ENCODE peak calls at places on chromosome 21, in six cellular contexts. P is CD8-positive, alpha-beta T cell; I is fibroblast of lung; K is epithelial cell of proximal tubule; C is osteoblast; V is right atrium auricular region. X is an unnamed sample.

GRCh38 chr21:37868896-37869295 is 47.4 kb downstream of the KCNJ6 start:
- DNase-seq in P (no peak), I (peak; percentile 48), K (no peak), C (peak; percentile 80), V (no peak), X (no peak)

GRCh38 chr21:27779604-27780003 is 812.7 kb upstream of the ADAMTS5 start:
- DNase-seq in P (no peak), I (no peak), K (no peak), C (no peak), V (no peak), X (no peak)

GRCh38 chr21:44414291-44415072 is 40.8 kb upstream of the LRRC3 start:
- DNase-seq in P (no peak), I (no peak), K (no peak), C (no peak), V (no peak), X (no peak)

GRCh38 chr21:35048706-35049617 is at the start of gene RUNX1:
- DNase-seq in P (peak; percentile 63), I (peak; percentile 96), K (no peak), C (peak; percentile 79), V (no peak), X (peak; percentile 95)

GRCh38 chr21:14096577-14096976 is 114.2 kb downstream of the LIPI start:
- DNase-seq in P (no peak), I (no peak), K (no peak), C (no peak), V (peak; percentile 23), X (no peak)

GRCh38 chr21:45463871-45464270 is 58.9 kb downstream of the COL18A1 start:
- DNase-seq in P (no peak), I (no peak), K (no peak), C (no peak), V (no peak), X (no peak)

GRCh38 chr21:33541105-33541711 is 709 bp downstream of the GART start:
- DNase-seq in P (no peak), I (peak; percentile 7), K (no peak), C (no peak), V (no peak), X (peak; percentile 59)

GRCh38 chr21:16418211-16418610 is 688.4 kb downstream of the USP25 start:
- DNase-seq in P (no peak), I (peak; percentile 66), K (no peak), C (peak; percentile 23), V (no peak), X (no peak)

DNA sequence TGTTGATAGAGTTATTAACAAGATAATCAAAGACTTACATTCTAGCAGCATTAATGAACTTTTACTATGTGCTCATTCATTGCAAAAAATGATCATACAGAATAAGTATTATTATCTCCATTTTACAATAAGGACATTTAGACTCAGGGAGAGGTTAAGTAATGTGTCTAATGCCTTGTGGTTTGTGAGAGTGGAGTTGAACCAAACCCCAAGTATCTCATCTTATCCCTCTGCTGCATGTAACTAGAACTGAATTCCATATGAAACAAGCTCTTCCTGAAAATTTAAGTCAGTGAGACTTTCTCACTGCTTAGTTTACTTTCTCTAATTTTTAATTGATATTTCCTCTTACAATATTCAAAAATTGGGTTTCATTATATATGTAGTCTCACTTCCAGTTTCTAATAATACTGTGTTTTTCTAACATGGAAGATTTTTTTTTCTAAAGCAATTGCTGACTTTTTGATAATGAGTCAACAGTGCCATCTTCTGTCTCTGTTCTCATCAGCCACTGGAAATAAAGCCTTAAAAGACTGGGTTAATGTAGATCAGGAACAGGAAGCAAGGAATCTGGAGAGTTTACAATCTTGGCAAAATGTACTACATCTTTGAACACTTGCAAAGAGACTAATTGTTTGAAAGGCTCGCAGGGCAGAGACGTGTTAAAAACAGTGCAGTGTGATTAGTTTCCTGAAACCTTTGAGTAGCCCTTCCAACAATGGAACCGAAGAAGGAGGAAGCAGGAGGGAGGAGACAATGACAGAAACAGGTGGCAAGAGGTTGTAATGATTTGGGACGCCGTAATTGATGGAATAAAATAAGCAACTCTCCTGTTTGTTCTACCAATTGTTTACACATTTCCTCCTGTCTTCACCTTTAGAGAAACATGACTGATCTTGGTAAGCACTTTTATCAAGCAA is 567.6 kb downstream of the MRPL39 start:
- DNase-seq in P (no peak), I (peak; percentile 42), K (peak; percentile 26), C (no peak), V (no peak), X (peak; percentile 73)
- H3K4me3 ChIP-seq in P (no peak overlapping the region), I (no peak overlapping the region), K (peak overlapping the region; percentile 47), C (no peak overlapping the region), V (no peak overlapping the region), X (peak overlapping the region; percentile 51)

GRCh38 chr21:23955130-23955873 is 1652.0 kb downstream of the MRPL39 start:
- DNase-seq in P (no peak), I (no peak), K (no peak), C (peak; percentile 8), V (no peak), X (no peak)

GRCh38 chr21:23950344-23950743 is 1656.9 kb downstream of the MRPL39 start:
- DNase-seq in P (no peak), I (no peak), K (no peak), C (no peak), V (no peak), X (no peak)

GRCh38 chr21:23949493-23949892 is 1657.8 kb downstream of the MRPL39 start:
- DNase-seq in P (no peak), I (no peak), K (no peak), C (peak; percentile 8), V (no peak), X (no peak)

GRCh38 chr21:23951251-23951650 is 1656.0 kb downstream of the MRPL39 start:
- DNase-seq in P (no peak), I (peak; percentile 59), K (no peak), C (no peak), V (no peak), X (no peak)

DNA sequence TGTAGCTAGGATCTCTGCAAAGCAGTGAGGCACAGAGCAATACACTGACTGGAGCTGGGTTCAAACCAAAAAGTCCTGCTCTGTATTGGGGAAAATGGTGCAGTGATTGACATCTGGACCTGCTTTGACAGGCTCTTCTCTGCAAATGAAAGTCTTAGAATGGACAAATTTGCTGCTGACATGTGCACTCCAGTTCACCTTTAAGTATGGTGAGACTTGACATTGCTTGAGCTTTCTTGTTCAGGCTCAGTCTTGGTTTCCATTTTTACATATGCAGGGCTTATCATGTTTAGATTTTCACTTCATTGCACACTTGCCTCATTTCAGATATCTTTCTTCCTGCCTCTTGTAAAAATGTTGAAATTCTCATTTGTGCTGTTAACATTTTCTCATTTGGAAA is 1655.0 kb downstream of the MRPL39 start:
- DNase-seq in P (no peak), I (peak; percentile 2), K (no peak), C (no peak), V (no peak), X (no peak)
- H3K4me3 ChIP-seq in P (no peak overlapping the region), I (no peak overlapping the region), K (no peak overlapping the region), C (no peak overlapping the region), V (no peak overlapping the region), X (no peak overlapping the region)

GRCh38 chr21:36429672-36430546 is 44.7 kb downstream of the CHAF1B start:
- DNase-seq in P (peak; percentile 57), I (peak; percentile 100), K (peak; percentile 94), C (peak; percentile 97), V (peak; percentile 95), X (peak; percentile 88)
- H3K4me3 ChIP-seq in P (peak overlapping the region; percentile 54), I (no peak overlapping the region), K (peak overlapping the region; percentile 45), C (peak overlapping the region; percentile 61), V (peak overlapping the region; percentile 31), X (peak overlapping the region; percentile 36)

GRCh38 chr21:42234464-42235241 is 15.7 kb downstream of the ABCG1 start:
- DNase-seq in P (peak; percentile 68), I (peak; percentile 40), K (no peak), C (peak; percentile 86), V (no peak), X (peak; percentile 87)

GRCh38 chr21:42231761-42232160 is 12.8 kb downstream of the ABCG1 start:
- DNase-seq in P (no peak), I (no peak), K (no peak), C (peak; percentile 43), V (no peak), X (no peak)

GRCh38 chr21:42234026-42234425 is 15.1 kb downstream of the ABCG1 start:
- DNase-seq in P (no peak), I (no peak), K (no peak), C (no peak), V (no peak), X (no peak)

GRCh38 chr21:42232176-42232825 is 13.4 kb downstream of the ABCG1 start:
- DNase-seq in P (no peak), I (no peak), K (no peak), C (no peak), V (no peak), X (peak; percentile 50)

DNA sequence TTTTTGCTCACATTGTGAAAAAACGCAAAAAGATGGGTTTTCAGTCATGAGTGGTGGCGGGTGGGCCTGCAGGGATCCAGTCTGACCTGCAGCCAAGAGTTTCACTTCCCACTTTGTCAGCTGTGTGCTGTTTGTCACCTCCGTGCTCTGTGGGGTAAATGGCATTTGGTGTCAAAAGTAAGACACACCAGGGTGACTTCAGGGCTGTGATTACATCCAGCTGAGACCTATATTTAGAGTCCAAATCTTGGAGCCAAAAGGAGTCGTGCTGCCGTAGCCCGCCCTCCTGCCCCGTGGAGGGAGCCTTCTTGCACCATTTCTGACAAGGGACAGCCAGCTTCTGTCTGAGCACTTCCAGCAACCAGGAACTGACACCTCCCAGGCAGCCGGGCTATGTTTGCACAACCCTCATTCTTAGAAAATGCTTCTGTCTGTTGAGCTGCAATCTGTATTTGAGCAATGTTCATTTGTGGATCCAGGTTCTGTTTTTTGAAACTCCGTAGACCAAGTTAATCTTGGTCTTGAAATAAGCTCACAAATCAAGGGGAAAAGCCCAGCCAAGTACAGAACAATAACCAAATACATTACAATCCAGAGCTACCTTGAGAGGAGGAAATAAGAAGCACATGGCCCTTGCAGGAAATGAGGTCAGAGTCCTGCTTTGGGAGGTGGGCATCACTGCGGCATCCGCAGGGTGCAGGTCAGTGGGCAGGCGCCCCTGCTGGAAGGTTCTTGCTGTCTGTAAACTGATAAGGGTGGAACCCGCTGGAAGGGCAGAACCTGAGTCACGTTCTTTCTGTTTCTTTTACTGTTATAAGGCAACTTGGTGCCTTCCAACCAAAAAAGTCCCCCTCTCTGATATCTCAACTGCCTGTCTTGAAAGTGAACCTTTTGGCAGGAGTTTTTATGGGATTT is 14.4 kb downstream of the ABCG1 start:
- DNase-seq in P (peak; percentile 64), I (no peak), K (no peak), C (peak; percentile 76), V (peak; percentile 90), X (peak; percentile 90)
- H3K4me3 ChIP-seq in P (peak overlapping the region; percentile 1), I (no peak overlapping the region), K (no peak overlapping the region), C (no peak overlapping the region), V (no peak overlapping the region), X (no peak overlapping the region)

X was measured in GM12865.